ENCODE peak calls at places on chromosomes 4 and X, in six cellular contexts. Z is right atrium auricular region, B is neural progenitor cell, P is psoas muscle, K is lung, E is neuronal stem cell. O is an unnamed sample.

GRCh38 chr4:156676116-156676851 is 295.3 kb downstream of the PDGFC start:
- DNase-seq in Z (no peak), B (no peak), K (no peak), P (no peak), E (no peak), O (no peak)

GRCh38 chr4:77776182-77777134 is 42.7 kb downstream of the CNOT6L start:
- DNase-seq in E (no peak), Z (no peak), K (no peak), P (no peak), B (no peak), O (no peak)

GRCh38 chr4:88240297-88240714 is 44.1 kb downstream of the PPM1K start:
- DNase-seq in Z (peak; percentile 63), E (no peak), K (no peak), P (peak; percentile 47), B (no peak), O (peak; percentile 75)

GRCh38 chr4:56215901-56216300 is 171.4 kb downstream of the AASDH start:
- DNase-seq in K (no peak), Z (no peak), B (no peak), E (no peak), P (no peak), O (no peak)

GRCh38 chr4:113760852-113761681 is 471 bp downstream of the CAMK2D start:
- DNase-seq in E (peak; percentile 36), B (peak; percentile 62), P (peak; percentile 87), K (peak; percentile 84), Z (peak; percentile 87), O (peak; percentile 84)

GRCh38 chr4:17690898-17691297 is 76.5 kb downstream of the MED28 start:
- DNase-seq in P (no peak), K (peak; percentile 21), B (no peak), Z (no peak), E (no peak), O (no peak)

GRCh38 chr4:39166177-39166576 is 16.2 kb upstream of the WDR19 start:
- DNase-seq in P (no peak), Z (no peak), E (no peak), K (no peak), B (no peak), O (no peak)

GRCh38 chr4:10694151-10694825 is 9.7 kb upstream of the CLNK start:
- DNase-seq in E (no peak), B (no peak), K (no peak), P (no peak), Z (no peak), O (no peak)

GRCh38 chrX:87687703-87688102 is 170.1 kb downstream of the KLHL4 start:
- DNase-seq in K (no peak), P (no peak), E (no peak), Z (no peak), B (no peak), O (no peak)

GRCh38 chr4:156931267-156931666 is 40.3 kb downstream of the PDGFC start:
- DNase-seq in P (no peak), K (no peak), Z (no peak), B (no peak), E (no peak), O (no peak)

GRCh38 chr4:120156115-120156718 is 89.6 kb upstream of the MAD2L1 start:
- DNase-seq in Z (no peak), E (peak; percentile 69), P (no peak), B (peak; percentile 75), K (no peak), O (no peak)

GRCh38 chrX:22109442-22109841 is 77.3 kb downstream of the PHEX start:
- DNase-seq in P (no peak), K (no peak), Z (no peak), E (no peak), B (no peak), O (no peak)

GRCh38 chr4:137993232-137993631 is 248.9 kb downstream of the SLC7A11 start:
- DNase-seq in B (no peak), E (no peak), Z (no peak), K (no peak), P (no peak), O (no peak)

GRCh38 chr4:26529479-26529878 is 39.2 kb upstream of the CCKAR start:
- DNase-seq in Z (no peak), P (no peak), K (no peak), B (no peak), E (no peak), O (no peak)

GRCh38 chr4:96170198-96170597 is 330.3 kb downstream of the PDHA2 start:
- DNase-seq in P (no peak), B (no peak), K (no peak), E (no peak), Z (no peak), O (no peak)

GRCh38 chr4:85776579-85776978 is 301.6 kb downstream of the ARHGAP24 start:
- DNase-seq in Z (no peak), P (no peak), E (no peak), B (no peak), K (no peak), O (no peak)

GRCh38 chr4:85777908-85778808 is 303.2 kb downstream of the ARHGAP24 start:
- DNase-seq in B (no peak), K (no peak), P (no peak), Z (no peak), E (no peak), O (no peak)

GRCh38 chr4:85774489-85774888 is 299.5 kb downstream of the ARHGAP24 start:
- DNase-seq in B (no peak), Z (no peak), E (no peak), K (no peak), P (no peak), O (no peak)

GRCh38 chr4:85774000-85774399 is 299.1 kb downstream of the ARHGAP24 start:
- DNase-seq in E (no peak), P (no peak), B (no peak), K (no peak), Z (no peak), O (no peak)

DNA sequence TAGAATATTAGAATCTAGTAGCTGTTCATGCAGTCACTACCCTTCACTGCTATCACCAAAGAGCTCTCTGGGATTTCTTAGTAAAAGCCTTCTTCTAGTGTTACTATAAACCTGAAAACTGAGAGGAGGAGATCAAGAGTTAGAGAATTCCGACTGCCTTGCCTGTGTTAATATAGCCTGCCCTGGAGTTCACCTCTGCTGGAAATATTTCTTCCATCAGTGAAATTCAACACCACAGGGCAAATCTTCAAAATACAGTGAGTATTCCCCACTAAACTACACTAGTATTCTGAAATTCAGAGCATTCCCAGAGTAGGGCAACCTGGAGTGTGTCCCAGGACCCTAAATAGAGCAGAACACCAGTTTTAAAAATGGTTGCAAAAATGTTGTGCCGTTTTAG is 301.1 kb downstream of the ARHGAP24 start:
- DNase-seq in E (no peak), B (no peak), Z (no peak), P (no peak), K (no peak), O (no peak)
- H3K27ac ChIP-seq in E (no peak overlapping the region), B (no peak overlapping the region), Z (peak overlapping the region; percentile 24), P (no peak overlapping the region), K (peak overlapping the region; percentile 40), O (no peak overlapping the region)

DNA sequence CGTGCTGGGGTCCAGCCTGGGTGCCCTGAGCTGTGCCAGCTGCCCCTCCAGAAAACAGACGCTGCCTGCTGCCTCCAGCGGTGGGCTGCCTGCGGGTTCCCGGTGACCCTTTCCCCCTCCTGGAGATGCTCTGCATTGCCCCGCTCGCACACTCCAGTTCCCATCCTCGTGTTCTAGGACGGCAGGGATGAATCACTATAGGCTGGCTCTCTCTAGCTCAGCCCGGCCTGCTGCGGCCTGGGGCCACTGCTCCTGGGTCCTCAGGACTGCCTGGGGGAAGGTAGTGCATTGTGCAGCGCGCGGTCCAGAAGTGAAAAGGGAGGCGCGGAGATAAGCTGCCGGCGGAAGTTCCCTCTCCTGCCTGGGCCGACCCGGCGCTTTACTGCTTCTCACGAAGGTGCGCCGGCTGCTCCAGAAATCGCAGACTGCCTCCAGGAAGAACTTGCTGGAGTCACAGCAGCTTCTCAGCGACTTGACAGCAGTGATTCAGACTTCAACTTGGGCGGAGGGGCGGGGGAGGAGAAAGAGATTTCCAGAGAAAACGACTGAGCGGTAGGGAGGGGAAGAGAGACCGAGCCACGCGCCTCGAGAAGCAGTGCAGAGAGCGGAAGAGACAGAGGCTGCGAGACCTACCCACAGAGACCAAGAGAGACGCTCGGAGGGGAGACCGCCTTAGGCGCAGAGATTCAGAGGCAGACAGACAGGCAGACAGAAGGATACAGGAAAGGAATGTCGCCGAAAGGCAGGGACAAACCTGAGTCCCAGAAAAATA is 6.7 kb upstream of the MSX1 start:
- DNase-seq in K (no peak), Z (no peak), P (peak; percentile 33), E (no peak), B (peak; percentile 81), O (peak; percentile 76)
- H3K27me3 ChIP-seq in K (peaks cover 4% of the 10 kb centered on the region), Z (peaks cover 40% of the 10 kb centered on the region), P (no peaks in the 10 kb centered on the region), E (peaks cover 42% of the 10 kb centered on the region), B (peaks cover 100% of the 10 kb centered on the region), O (peaks cover 86% of the 10 kb centered on the region)

GRCh38 chr4:23903859-23904438 is 14.1 kb upstream of the PPARGC1A start:
- DNase-seq in Z (no peak), P (no peak), E (no peak), K (no peak), B (no peak), O (no peak)

GRCh38 chr4:23902203-23902602 is 12.4 kb upstream of the PPARGC1A start:
- DNase-seq in B (no peak), P (no peak), E (no peak), Z (no peak), K (no peak), O (no peak)

GRCh38 chr4:23897564-23898109 is 7.8 kb upstream of the PPARGC1A start:
- DNase-seq in Z (no peak), K (no peak), E (no peak), B (no peak), P (no peak), O (no peak)

GRCh38 chr4:23899565-23899964 is 9.7 kb upstream of the PPARGC1A start:
- DNase-seq in B (no peak), P (no peak), E (no peak), Z (no peak), K (no peak), O (no peak)

DNA sequence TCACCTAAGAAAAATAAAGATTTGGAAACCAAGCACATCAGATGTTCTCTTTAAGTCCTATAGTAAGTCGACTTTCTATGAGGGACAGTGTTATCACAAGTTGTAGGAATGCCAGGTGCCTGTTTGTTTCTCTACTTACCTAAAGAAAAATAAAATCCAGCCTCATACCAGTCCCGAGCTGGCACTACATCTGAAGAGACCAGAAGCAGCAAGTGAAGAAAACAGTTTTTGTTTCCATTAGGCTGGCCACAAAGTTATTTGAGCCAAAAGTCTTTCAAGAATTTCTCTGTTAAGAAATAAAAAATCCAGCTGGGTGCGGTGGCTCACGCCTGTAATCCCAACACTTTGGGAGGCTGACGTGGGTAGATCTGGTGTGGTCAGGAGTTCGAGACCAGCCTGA is 10.8 kb upstream of the PPARGC1A start:
- DNase-seq in B (no peak), E (no peak), P (no peak), K (no peak), Z (no peak), O (no peak)
- H3K27ac ChIP-seq in B (no peak overlapping the region), E (no peak overlapping the region), P (no peak overlapping the region), K (no peak overlapping the region), Z (no peak overlapping the region), O (no peak overlapping the region)

GRCh38 chr4:178028481-178028880 is 586.2 kb upstream of the AGA start:
- DNase-seq in Z (no peak), K (no peak), E (no peak), P (no peak), B (no peak), O (no peak)

GRCh38 chr4:178026999-178027398 is 584.8 kb upstream of the AGA start:
- DNase-seq in Z (no peak), K (no peak), B (no peak), P (no peak), E (no peak), O (no peak)

DNA sequence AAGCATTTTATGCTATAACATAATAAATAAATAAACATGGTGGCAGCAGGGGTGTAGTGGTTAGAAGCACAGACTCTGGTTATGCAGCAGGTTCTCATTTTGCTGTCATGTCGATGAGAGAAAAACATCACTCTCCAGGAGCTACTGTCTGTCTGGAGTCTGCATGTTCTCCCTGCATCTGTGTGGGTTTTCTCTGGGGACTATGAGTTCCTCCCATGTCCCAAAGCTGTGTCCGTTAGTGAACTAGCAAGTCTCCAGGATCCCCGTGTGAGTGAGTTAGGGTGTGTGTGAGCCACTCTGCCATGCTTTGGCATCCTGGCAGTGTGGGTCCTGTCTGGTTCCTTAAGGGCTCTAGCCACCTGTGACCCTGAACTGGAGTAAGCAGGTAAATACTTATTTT is 585.6 kb upstream of the AGA start:
- DNase-seq in K (no peak), Z (no peak), P (no peak), E (no peak), B (no peak), O (no peak)
- H3K27me3 ChIP-seq in K (no peaks in the 10 kb centered on the region), Z (no peaks in the 10 kb centered on the region), P (no peaks in the 10 kb centered on the region), E (no peaks in the 10 kb centered on the region), B (no peaks in the 10 kb centered on the region), O (no peaks in the 10 kb centered on the region)

O was measured in tibial artery.